ENCODE peak calls at places on chromosomes 1 and 21, in six cellular contexts. B is fibroblast of lung, G is mesendoderm, U is Karpas-422, I is SK-N-SH, O is GM23248. M is an unnamed sample.

GRCh38 chr1:12478612-12478985 is 139.4 kb downstream of the DHRS3 start:
- DNase-seq in B (no peak), G (no peak), U (no peak), I (no peak), O (no peak), M (no peak)

GRCh38 chr1:56787330-56787729 is 31.9 kb downstream of the FYB2 start:
- DNase-seq in B (no peak), G (no peak), U (no peak), I (no peak), O (no peak), M (no peak)

GRCh38 chr21:41926068-41926806 is 27.6 kb downstream of the C2CD2 start:
- DNase-seq in B (peak), G (peak), U (peak), I (no peak), O (peak), M (peak)

GRCh38 chr1:226100436-226101347 is 38.2 kb downstream of the H3-3A start:
- DNase-seq in B (peak), G (no peak), U (no peak), I (peak), O (peak), M (peak)

GRCh38 chr1:180530501-180530900 is 28.1 kb upstream of the ACBD6 start:
- DNase-seq in B (peak), G (peak), U (no peak), I (no peak), O (peak), M (peak)

GRCh38 chr1:84379128-84379527 is 19.2 kb upstream of the DNASE2B start:
- DNase-seq in B (peak), G (no peak), U (no peak), I (no peak), O (peak), M (no peak)

GRCh38 chr1:21268281-21269239 is 21.7 kb downstream of the ECE1 start:
- DNase-seq in B (no peak), G (no peak), U (no peak), I (no peak), O (peak), M (no peak)

GRCh38 chr1:23424171-23424959 is at the start of gene TCEA3:
- DNase-seq in B (no peak), G (peak), U (no peak), I (peak), O (peak), M (peak)

GRCh38 chr1:2202008-2202575 is 7.5 kb upstream of the FAAP20 start:
- DNase-seq in B (no peak), G (no peak), U (no peak), I (no peak), O (no peak), M (no peak)

GRCh38 chr21:38721055-38721454 is 84.7 kb upstream of the ETS2 start:
- DNase-seq in B (no peak), G (peak), U (no peak), I (no peak), O (no peak), M (peak)

GRCh38 chr21:38720074-38720473 is 85.7 kb upstream of the ETS2 start:
- DNase-seq in B (no peak), G (no peak), U (no peak), I (no peak), O (no peak), M (no peak)

GRCh38 chr21:38725196-38726157 is 80.3 kb upstream of the ETS2 start:
- DNase-seq in B (no peak), G (no peak), U (no peak), I (no peak), O (no peak), M (no peak)

GRCh38 chr21:38726482-38726881 is 79.2 kb upstream of the ETS2 start:
- DNase-seq in B (no peak), G (no peak), U (no peak), I (no peak), O (no peak), M (no peak)

GRCh38 chr21:38721983-38722382 is 83.7 kb upstream of the ETS2 start:
- DNase-seq in B (no peak), G (no peak), U (no peak), I (no peak), O (peak), M (no peak)
- H3K4me2 ChIP-seq in B (no peak), G (no peak), U (no peak), I (no peak), O (no peak), M (no peak)

DNA sequence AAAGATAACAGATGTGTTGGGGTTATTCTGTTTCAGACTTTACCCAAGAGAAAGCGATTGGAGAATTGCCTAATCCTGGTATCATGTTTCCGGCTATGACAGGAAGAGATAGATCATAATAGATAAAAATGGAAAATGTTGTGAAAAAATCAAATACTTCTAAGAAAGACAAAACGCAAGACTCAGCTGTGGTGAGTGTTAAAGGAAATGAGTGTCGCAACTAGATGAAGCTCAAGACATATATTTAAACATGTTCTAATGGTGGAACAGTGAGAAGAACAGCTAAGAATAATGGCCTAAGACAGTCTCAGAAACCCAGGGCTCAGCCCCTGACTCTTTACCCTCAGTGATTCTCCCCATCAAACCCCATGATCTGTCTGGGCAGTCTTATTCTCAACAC is 426.7 kb upstream of the RUNX1 start:
- DNase-seq in B (peak), G (no peak), U (no peak), I (no peak), O (peak), M (no peak)
- H3K4me2 ChIP-seq in B (peak), G (no peak), U (no peak), I (peak), O (no peak), M (no peak)

DNA sequence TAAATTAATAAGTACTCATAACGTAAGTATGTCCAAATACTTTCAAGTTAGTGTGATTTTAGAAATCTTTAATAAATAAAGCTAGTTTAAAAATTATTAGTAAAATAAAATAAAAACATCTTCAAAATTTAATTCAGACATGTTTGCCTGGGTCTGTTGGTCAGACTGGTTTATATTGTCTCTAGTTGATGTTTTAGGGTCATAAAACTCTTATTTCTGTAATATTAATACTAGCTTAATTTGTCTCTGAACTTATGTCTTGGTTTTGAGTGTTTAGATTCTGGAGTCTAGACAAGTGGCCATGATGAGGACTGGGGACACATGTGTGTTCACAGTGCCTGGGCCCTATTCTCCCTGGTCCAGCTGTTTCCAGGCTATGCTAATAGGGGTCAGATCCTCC is 184.5 kb upstream of the TNR start:
- DNase-seq in B (no peak), G (no peak), U (no peak), I (no peak), O (no peak), M (no peak)
- H3K4me2 ChIP-seq in B (no peak), G (no peak), U (no peak), I (no peak), O (no peak), M (no peak)

GRCh38 chr1:220690140-220691038 is at the start of gene C1orf115:
- DNase-seq in B (peak), G (peak), U (no peak), I (peak), O (peak), M (peak)
- H3K4me2 ChIP-seq in B (peak), G (peak), U (no peak), I (peak), O (peak), M (peak)